ENCODE peak calls at places on chromosomes 1 and 21, in five cellular contexts. M, W, Q, G and K are unnamed samples.

GRCh38 chr1:246428542-246429308 is 78.4 kb downstream of the SMYD3 start:
- DNase-seq in M (no peak), W (no peak), Q (peak), G (peak), K (no peak)

GRCh38 chr1:198497326-198498220 is 42.9 kb downstream of the ATP6V1G3 start:
- DNase-seq in M (no peak), W (no peak), Q (no peak), G (no peak), K (no peak)

GRCh38 chr1:177984761-177985160 is 14.9 kb upstream of the SEC16B start:
- DNase-seq in M (no peak), W (no peak), Q (no peak), G (no peak), K (no peak)

GRCh38 chr1:234851450-234852438 is 241.8 kb upstream of the IRF2BP2 start:
- DNase-seq in M (no peak), W (no peak), Q (no peak), G (peak), K (no peak)

GRCh38 chr1:119475866-119476439 is 31.1 kb upstream of the HSD3B1 start:
- DNase-seq in M (no peak), W (no peak), Q (peak), G (peak), K (no peak)

GRCh38 chr1:90987860-90988259 is 34.0 kb downstream of the ZNF644 start:
- DNase-seq in M (no peak), W (no peak), Q (no peak), G (peak), K (no peak)

GRCh38 chr1:1157033-1157365 is 16.7 kb upstream of the TTLL10 start:
- DNase-seq in M (no peak), W (no peak), Q (no peak), G (no peak), K (no peak)

GRCh38 chr1:227437495-227438008 is 119.3 kb upstream of the CDC42BPA start:
- DNase-seq in M (no peak), W (no peak), Q (peak), G (peak), K (no peak)

GRCh38 chr1:53546409-53547155 is 87.4 kb downstream of the DMRTB1 start:
- DNase-seq in M (peak), W (no peak), Q (no peak), G (no peak), K (peak)

GRCh38 chr1:235105051-235106043 is 23.3 kb downstream of the TOMM20 start:
- DNase-seq in M (no peak), W (no peak), Q (no peak), G (no peak), K (peak)

GRCh38 chr1:34532113-34532512 is 222.7 kb upstream of the GJB5 start:
- DNase-seq in M (no peak), W (no peak), Q (no peak), G (no peak), K (no peak)

GRCh38 chr1:6116137-6116536 is 64.0 kb downstream of the CHD5 start:
- DNase-seq in M (no peak), W (no peak), Q (no peak), G (no peak), K (no peak)

GRCh38 chr1:33519240-33519884 is 46.9 kb downstream of the ZSCAN20 start:
- DNase-seq in M (no peak), W (no peak), Q (no peak), G (no peak), K (no peak)

GRCh38 chr21:36735724-36736310 is 36.9 kb downstream of the SIM2 start:
- DNase-seq in M (no peak), W (no peak), Q (no peak), G (no peak), K (peak)

GRCh38 chr1:4969556-4970129 is 315.2 kb downstream of the AJAP1 start:
- DNase-seq in M (no peak), W (no peak), Q (no peak), G (no peak), K (peak)

GRCh38 chr1:4262665-4263064 is 362.6 kb upstream of the C1orf174 start:
- DNase-seq in M (no peak), W (no peak), Q (no peak), G (no peak), K (no peak)

GRCh38 chr21:31781737-31782136 is 49.8 kb upstream of the SCAF4 start:
- DNase-seq in M (no peak), W (peak), Q (peak), G (no peak), K (no peak)

GRCh38 chr1:37987679-37988078 is 2.1 kb downstream of the SF3A3 start:
- DNase-seq in M (no peak), W (no peak), Q (no peak), G (no peak), K (no peak)

GRCh38 chr1:201737350-201738060 is 91.5 kb upstream of the IPO9 start:
- DNase-seq in M (no peak), W (no peak), Q (peak), G (peak), K (no peak)

GRCh38 chr1:40438391-40439015 is 11.8 kb upstream of the ZFP69B start:
- DNase-seq in M (peak), W (no peak), Q (peak), G (peak), K (no peak)

GRCh38 chr1:156086256-156086662 is 4.0 kb upstream of the MEX3A start:
- DNase-seq in M (no peak), W (no peak), Q (no peak), G (no peak), K (no peak)

GRCh38 chr1:3514404-3514803 is 59.9 kb downstream of the ARHGEF16 start:
- DNase-seq in M (no peak), W (no peak), Q (no peak), G (no peak), K (no peak)

GRCh38 chr1:160136926-160137200 is 14.5 kb upstream of the ATP1A4 start:
- DNase-seq in M (no peak), W (no peak), Q (no peak), G (no peak), K (no peak)